ENCODE peak calls at places on chromosomes 7 and 10, in nine cellular contexts. U, I, H, X, J, W, M, F and C are unnamed samples.

GRCh38 chr7:129831424-129832058 is 121.2 kb downstream of the UBE2H start:
- DNase-seq in U (no peak), I (peak; percentile 71), M (no peak), F (no peak), W (no peak), H (no peak), J (no peak), X (no peak), C (peak; percentile 38)

GRCh38 chr10:45001382-45002148 is 842 bp downstream of the ZNF22 start:
- DNase-seq in F (peak; percentile 79), H (peak; percentile 66), J (peak; percentile 86), M (peak; percentile 77), I (peak; percentile 15), X (peak; percentile 44), U (peak; percentile 81), W (peak; percentile 84), C (no peak)

GRCh38 chr7:157691521-157692155 is 354.8 kb downstream of the DNAJB6 start:
- DNase-seq in H (no peak), X (no peak), W (no peak), M (no peak), J (no peak), I (no peak), F (peak; percentile 56), U (peak; percentile 7), C (peak; percentile 22)

GRCh38 chr7:6705959-6706665 is 635 bp downstream of the ZNF12 start:
- DNase-seq in H (peak; percentile 16), J (peak; percentile 28), U (peak; percentile 29), F (no peak), X (no peak), M (peak; percentile 65), W (peak; percentile 69), I (peak; percentile 36), C (peak; percentile 54)

GRCh38 chr7:99615989-99616358 is 772 bp upstream of the ZSCAN25 start:
- DNase-seq in X (no peak), F (no peak), W (no peak), I (no peak), J (no peak), M (no peak), H (no peak), U (no peak), C (no peak)

GRCh38 chr10:77321868-77322267 is 315.7 kb downstream of the KCNMA1 start:
- DNase-seq in H (no peak), W (no peak), U (no peak), X (no peak), M (no peak), F (no peak), J (no peak), I (no peak), C (no peak)

GRCh38 chr10:8174762-8175161 is 120.3 kb downstream of the GATA3 start:
- DNase-seq in I (no peak), X (no peak), F (no peak), M (no peak), J (no peak), U (no peak), H (no peak), W (no peak), C (no peak)

GRCh38 chr10:18505719-18506118 is 145.7 kb downstream of the NSUN6 start:
- DNase-seq in I (no peak), U (no peak), J (no peak), H (no peak), W (no peak), F (no peak), X (no peak), M (peak; percentile 11), C (no peak)

GRCh38 chr10:89566095-89566950 is 30.9 kb upstream of the SLC16A12 start:
- DNase-seq in W (no peak), M (no peak), F (no peak), J (no peak), X (no peak), H (no peak), U (no peak), I (no peak), C (no peak)

GRCh38 chr10:89563861-89564478 is 28.6 kb upstream of the SLC16A12 start:
- DNase-seq in W (no peak), J (no peak), M (peak; percentile 24), H (no peak), U (no peak), X (peak; percentile 3), I (peak; percentile 37), F (peak; percentile 54), C (no peak)

GRCh38 chr10:89565180-89565579 is 29.8 kb upstream of the SLC16A12 start:
- DNase-seq in X (no peak), F (no peak), I (no peak), J (no peak), W (no peak), U (no peak), M (no peak), H (no peak), C (no peak)

DNA sequence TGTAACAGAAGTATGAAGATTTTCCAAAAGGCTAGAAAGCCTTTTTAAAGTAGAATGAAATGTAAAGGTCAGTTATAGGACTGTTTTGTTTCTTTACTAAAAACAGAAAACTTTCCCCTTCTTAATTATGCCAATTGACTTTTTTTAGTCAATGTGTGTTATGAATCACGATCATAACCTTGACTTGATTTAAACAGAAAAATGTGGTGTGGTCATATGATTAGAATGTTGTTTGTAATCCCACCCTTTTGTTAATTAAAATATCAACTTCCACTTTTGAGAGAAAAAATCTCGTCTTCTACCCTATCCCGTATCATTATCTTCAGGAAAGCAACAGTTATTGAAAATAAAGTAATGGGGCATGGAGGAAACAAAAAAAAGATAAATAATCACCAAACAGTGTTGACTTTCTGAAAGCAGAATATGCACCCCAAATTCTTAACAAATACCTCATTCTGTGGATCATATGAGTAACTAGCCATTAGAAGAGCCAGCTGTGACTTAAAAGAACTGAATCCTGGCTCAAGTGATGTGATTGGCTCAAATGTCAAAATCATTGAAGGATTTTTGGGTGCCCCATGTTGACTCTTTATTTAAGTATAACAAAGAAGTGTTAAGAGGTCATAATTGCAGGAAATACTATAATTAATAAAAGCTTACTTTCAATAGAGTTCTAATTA is 32.3 kb upstream of the SLC16A12 start:
- DNase-seq in F (no peak), U (no peak), H (no peak), J (no peak), X (no peak), M (no peak), I (no peak), W (no peak), C (no peak)
- TF ChIP-seq EP300 in F (no peak), U (no peak), H (no peak), J (no peak), X (no peak), M (no peak), I (no peak), W (no peak), C (no peak)

GRCh38 chr7:50752422-50752821 is 30.3 kb downstream of the GRB10 start:
- DNase-seq in M (no peak), X (no peak), W (no peak), H (no peak), F (no peak), U (no peak), I (no peak), J (no peak), C (no peak)

GRCh38 chr7:50754684-50755083 is 28.0 kb downstream of the GRB10 start:
- DNase-seq in J (no peak), H (no peak), X (no peak), W (no peak), M (no peak), I (no peak), F (no peak), U (no peak), C (no peak)

GRCh38 chr7:50749908-50750307 is 32.8 kb downstream of the GRB10 start:
- DNase-seq in F (no peak), U (no peak), X (no peak), J (no peak), I (no peak), H (no peak), M (no peak), W (no peak), C (no peak)

GRCh38 chr7:50748472-50748871 is 34.2 kb downstream of the GRB10 start:
- DNase-seq in F (no peak), U (no peak), J (no peak), H (no peak), M (no peak), X (no peak), W (no peak), I (no peak), C (no peak)

DNA sequence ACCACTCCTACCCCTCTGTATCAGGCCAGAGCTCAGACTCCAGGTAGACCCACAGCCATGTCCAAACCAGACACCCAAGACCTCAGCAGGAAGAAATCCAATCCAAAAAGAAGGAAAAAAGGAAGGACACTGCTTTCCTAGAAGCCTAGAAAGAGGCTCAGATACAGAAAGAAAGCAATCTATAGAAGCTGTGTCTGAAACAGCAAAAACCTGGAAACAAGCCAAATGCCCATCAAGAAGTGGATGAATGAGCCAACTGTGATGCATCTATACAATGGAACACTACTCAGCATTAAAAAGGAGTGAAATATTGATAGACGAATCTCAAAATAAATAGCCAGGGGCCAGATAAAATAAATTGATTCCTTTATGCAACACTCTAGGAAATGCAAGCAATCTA is 31.6 kb downstream of the GRB10 start:
- DNase-seq in U (no peak), F (no peak), J (no peak), I (no peak), W (no peak), X (no peak), H (no peak), M (no peak), C (no peak)
- TF ChIP-seq EP300 in U (no peak), F (no peak), J (no peak), I (no peak), W (no peak), X (no peak), H (no peak), M (no peak), C (no peak)

GRCh38 chr10:34962866-34963265 is 127.3 kb downstream of the CUL2 start:
- DNase-seq in I (no peak), X (no peak), W (no peak), F (no peak), U (no peak), M (no peak), J (no peak), H (no peak), C (no peak)

GRCh38 chr10:34964166-34964800 is 125.9 kb downstream of the CUL2 start:
- DNase-seq in U (no peak), J (no peak), F (no peak), X (no peak), M (no peak), H (no peak), W (no peak), I (no peak), C (no peak)

GRCh38 chr10:34959321-34959720 is 130.8 kb downstream of the CUL2 start:
- DNase-seq in U (no peak), H (no peak), J (no peak), W (no peak), I (no peak), M (no peak), F (peak; percentile 40), X (no peak), C (no peak)

GRCh38 chr10:34959786-34960185 is 130.4 kb downstream of the CUL2 start:
- DNase-seq in X (no peak), F (no peak), H (no peak), U (no peak), M (no peak), W (no peak), J (no peak), I (no peak), C (no peak)

GRCh38 chr10:34960983-34961382 is 129.2 kb downstream of the CUL2 start:
- DNase-seq in J (no peak), H (no peak), W (no peak), M (no peak), U (no peak), F (peak; percentile 50), X (no peak), I (no peak), C (no peak)
- TF ChIP-seq EP300 in J (no peak), H (no peak), W (no peak), M (no peak), U (no peak), F (no peak), X (no peak), I (no peak), C (no peak)

GRCh38 chr7:47228386-47229014 is 353.4 kb downstream of the TNS3 start:
- DNase-seq in J (no peak), M (peak; percentile 90), W (no peak), X (no peak), F (peak; percentile 40), H (no peak), U (no peak), I (peak; percentile 35), C (no peak)

GRCh38 chr7:47231627-47232026 is 350.3 kb downstream of the TNS3 start:
- DNase-seq in X (no peak), W (no peak), J (no peak), H (no peak), M (no peak), I (no peak), U (no peak), F (no peak), C (no peak)

GRCh38 chr7:47233996-47234395 is 347.9 kb downstream of the TNS3 start:
- DNase-seq in U (no peak), F (no peak), W (no peak), I (no peak), M (no peak), X (no peak), H (no peak), J (no peak), C (no peak)

GRCh38 chr7:47232751-47233412 is 349.0 kb downstream of the TNS3 start:
- DNase-seq in U (no peak), M (peak; percentile 35), F (no peak), J (no peak), I (no peak), X (no peak), H (no peak), W (no peak), C (no peak)

DNA sequence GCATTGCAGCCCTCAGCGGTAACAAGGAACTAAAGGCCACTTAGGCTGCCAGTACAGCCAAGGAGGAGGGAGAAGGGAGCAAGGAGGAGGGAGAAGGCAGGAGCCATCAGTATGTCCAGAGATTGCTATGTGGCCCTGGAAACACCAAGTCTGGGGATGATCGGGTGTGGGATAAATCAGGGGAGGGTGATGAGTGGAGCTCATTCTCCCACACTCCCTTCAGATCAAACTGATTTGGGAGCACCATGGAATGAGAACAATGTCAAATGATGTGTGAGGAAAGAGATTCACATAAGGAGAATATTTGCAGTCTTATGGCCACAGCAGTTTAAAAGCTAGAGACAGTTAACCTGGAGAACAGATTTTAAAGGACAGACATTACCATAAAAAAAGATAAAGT is 350.8 kb downstream of the TNS3 start:
- DNase-seq in I (no peak), W (no peak), U (no peak), H (no peak), M (no peak), F (no peak), J (no peak), X (no peak), C (no peak)
- TF ChIP-seq EP300 in I (no peak), W (no peak), U (no peak), H (no peak), M (no peak), F (no peak), J (no peak), X (no peak), C (no peak)